ENCODE peak calls at places on chromosome 2, in four cellular contexts. Y is Peyer's patch, E is kidney, Z is A549. T is an unnamed sample.

GRCh38 chr2:121019756-121020155 is 265.2 kb downstream of the TFCP2L1 start:
- DNase-seq in Y (no peak), Z (no peak), E (no peak), T (no peak)

GRCh38 chr2:96306370-96306769 is 1.0 kb upstream of the SNRNP200 start:
- DNase-seq in E (no peak), Y (no peak), Z (no peak), T (no peak)

GRCh38 chr2:174951746-174952145 is 53.4 kb downstream of the CHN1 start:
- DNase-seq in Y (no peak), E (no peak), Z (no peak), T (no peak)

GRCh38 chr2:25979006-25979405 is 3.3 kb downstream of the KIF3C start:
- DNase-seq in Z (no peak), Y (no peak), E (peak; percentile 20), T (no peak)

GRCh38 chr2:20625491-20625919 is 25.4 kb downstream of the HS1BP3 start:
- DNase-seq in Y (no peak), Z (no peak), E (peak; percentile 67), T (no peak)

GRCh38 chr2:119282966-119283511 is 59.4 kb downstream of the STEAP3 start:
- DNase-seq in E (no peak), Y (no peak), Z (no peak), T (no peak)

GRCh38 chr2:73928995-73929394 is 2.3 kb downstream of the DGUOK start:
- DNase-seq in Y (no peak), Z (no peak), E (no peak), T (no peak)

GRCh38 chr2:25125189-25125588 is 43.2 kb downstream of the POMC start:
- DNase-seq in E (peak; percentile 23), Y (no peak), Z (no peak), T (no peak)

GRCh38 chr2:234488913-234489451 is 7.9 kb downstream of the ARL4C start:
- DNase-seq in E (no peak), Y (peak; percentile 59), Z (no peak), T (no peak)

DNA sequence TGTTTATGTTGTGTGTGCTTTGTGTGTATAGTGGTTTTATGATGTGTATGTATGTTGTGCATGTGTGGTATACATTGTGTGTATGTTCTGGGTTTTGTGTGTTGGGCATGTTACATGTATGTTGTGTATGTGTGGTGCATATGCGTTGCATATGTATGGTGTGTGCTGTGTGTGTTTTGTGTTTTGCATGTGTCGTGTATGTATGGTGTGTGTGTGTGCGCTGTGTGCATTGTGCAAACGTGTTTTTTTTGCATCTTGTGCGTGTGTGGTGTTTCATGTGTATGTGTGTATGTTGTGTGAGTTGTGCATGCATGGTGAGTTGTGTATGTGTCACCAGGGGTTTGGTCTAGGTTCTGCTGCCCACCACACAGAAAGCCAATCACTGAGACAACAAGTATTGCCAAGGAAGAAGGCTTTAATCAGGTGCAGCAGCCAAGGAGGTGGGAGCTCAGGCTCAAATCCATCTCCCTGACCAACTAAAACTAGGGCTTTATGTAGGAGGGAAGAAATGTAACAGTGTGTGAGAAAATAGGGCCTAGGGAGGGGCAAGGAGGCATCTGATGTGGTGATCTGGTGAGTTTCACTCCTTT is 115.7 kb downstream of the FAM168B start:
- DNase-seq in E (no peak), Y (no peak), Z (no peak), T (no peak)
- TF ChIP-seq CTCF in E (no peak), Y (no peak), Z (no peak), T (no peak)

DNA sequence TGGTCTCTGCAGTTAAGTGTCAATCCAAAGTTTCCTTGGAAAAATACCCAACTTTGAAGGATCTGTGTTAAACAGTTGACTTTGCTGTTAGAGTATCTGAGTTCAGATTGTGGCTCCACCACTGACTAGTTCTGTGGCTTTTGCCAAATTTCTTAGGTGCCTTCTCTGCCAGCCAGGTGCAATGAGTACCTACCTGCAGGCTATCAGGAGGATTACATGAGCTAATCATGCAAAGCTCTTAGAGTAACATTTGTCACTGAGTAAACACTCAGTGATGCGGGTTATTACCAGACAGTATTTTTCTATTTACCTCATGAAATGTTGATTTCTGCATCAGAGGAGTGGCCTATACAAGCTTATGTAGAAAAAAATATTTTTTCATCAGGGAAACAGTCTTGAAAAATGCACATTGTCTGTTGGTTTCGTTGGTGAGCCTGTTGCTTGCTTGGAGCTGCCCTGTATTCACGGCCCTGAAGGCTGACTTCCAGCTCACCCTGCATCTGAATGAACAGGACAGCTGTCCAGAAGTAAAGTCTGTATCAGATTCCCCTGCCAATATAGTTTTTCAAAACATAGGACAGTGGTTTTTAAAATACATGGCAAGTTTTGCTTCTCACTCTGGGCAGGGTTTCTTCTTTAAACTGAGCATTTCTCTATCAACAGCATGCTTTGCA is 235.1 kb downstream of the CDCA7 start:
- DNase-seq in Y (no peak), E (no peak), Z (no peak), T (no peak)
- TF ChIP-seq CTCF in Y (no peak), E (no peak), Z (no peak), T (no peak)

DNA sequence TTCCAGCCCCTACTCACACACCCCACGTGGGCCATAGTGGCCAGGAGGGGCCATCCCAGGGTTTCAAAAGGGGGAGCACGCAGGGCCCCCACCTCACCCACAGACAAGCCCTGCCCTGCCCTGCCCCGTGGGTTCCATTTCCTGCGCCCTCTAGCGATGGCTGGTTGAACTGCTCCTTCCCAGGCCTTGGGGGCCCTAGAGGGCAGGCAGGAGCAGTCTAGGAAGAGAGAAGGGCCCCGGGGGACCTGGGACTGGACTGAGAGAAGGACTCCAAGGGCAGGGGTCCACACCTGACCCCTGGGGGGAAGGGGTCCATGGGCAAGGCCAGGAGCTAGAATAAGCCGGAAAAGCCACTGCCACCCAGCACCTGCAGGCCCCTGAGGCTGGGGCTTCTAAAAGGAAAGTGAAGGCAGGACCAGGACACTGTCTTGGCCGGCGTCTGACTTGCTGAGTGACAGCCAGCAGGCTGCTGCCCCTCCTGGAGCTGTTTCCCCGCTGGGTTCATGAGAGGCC is 10.1 kb downstream of the CYP26B1 start:
- DNase-seq in E (peak; percentile 79), Y (peak; percentile 20), Z (peak; percentile 88), T (peak; percentile 87)
- TF ChIP-seq CTCF in E (peak; percentile 75), Y (peak; percentile 36), Z (peak; percentile 98), T (peak; percentile 95)

GRCh38 chr2:182055993-182056392 is 70.3 kb downstream of the PPP1R1C start:
- DNase-seq in Y (no peak), E (no peak), Z (no peak), T (no peak)
- TF ChIP-seq CTCF in Y (no peak), E (no peak), Z (no peak), T (no peak)

GRCh38 chr2:56009758-56010534 is 86.4 kb upstream of the EFEMP1 start:
- DNase-seq in Z (peak; percentile 18), Y (no peak), E (no peak), T (peak; percentile 24)
- TF ChIP-seq CTCF in Z (peak; percentile 93), Y (no peak), E (peak; percentile 49), T (peak; percentile 73)

DNA sequence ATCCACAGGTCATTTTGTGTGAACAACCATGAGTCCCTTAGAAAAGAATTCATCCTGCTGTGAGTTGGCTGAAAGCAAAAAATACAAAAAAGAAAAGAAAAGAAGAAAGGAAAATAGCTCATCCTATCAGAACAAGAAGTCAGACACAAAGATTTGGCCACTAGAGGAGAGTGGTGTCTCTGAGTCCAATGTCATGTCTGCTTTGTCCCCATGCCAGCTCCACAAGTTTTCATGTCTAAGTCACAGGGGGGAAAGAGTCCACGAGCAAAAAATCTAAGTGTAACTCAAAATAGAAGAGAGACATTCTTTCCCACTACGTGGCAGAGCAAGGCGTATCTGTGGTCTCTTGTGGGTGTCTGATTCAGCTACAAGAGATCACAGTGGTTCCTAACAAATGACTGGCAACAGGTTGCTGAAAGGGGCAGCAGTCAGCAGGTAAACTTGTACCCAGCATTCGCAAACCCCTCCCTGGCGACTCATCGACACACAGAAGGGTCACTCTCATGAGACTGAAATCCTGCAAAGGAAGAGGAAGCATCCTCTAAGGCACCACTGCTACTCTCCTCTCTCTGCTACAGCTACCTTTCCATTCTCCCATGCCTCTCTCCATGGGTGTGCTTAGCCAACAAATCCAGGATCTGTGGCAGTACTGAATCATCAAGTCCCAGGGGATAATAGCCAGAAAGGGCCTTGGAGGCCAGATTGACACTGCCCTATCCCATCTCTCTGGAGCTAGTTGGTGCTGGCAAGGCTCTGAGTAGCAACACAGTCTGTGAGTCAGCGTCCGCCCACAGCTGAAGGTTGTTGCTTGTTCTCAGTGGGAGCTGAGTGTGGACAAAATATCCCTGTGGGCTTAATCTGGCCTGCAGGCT is 123.0 kb upstream of the SLC39A10 start:
- DNase-seq in Y (peak; percentile 55), Z (peak; percentile 38), E (no peak), T (no peak)
- TF ChIP-seq CTCF in Y (peak; percentile 6), Z (peak; percentile 41), E (no peak), T (peak; percentile 34)

GRCh38 chr2:29317077-29317517 is 201.9 kb downstream of the CLIP4 start:
- DNase-seq in Z (no peak), E (no peak), Y (no peak), T (no peak)

GRCh38 chr2:29317801-29318485 is 202.7 kb downstream of the CLIP4 start:
- DNase-seq in Y (no peak), Z (no peak), E (no peak), T (no peak)

GRCh38 chr2:29311458-29311857 is 196.2 kb downstream of the CLIP4 start:
- DNase-seq in Z (no peak), E (no peak), Y (no peak), T (no peak)

GRCh38 chr2:29310665-29311348 is 195.6 kb downstream of the CLIP4 start:
- DNase-seq in Y (no peak), E (no peak), Z (no peak), T (no peak)

DNA sequence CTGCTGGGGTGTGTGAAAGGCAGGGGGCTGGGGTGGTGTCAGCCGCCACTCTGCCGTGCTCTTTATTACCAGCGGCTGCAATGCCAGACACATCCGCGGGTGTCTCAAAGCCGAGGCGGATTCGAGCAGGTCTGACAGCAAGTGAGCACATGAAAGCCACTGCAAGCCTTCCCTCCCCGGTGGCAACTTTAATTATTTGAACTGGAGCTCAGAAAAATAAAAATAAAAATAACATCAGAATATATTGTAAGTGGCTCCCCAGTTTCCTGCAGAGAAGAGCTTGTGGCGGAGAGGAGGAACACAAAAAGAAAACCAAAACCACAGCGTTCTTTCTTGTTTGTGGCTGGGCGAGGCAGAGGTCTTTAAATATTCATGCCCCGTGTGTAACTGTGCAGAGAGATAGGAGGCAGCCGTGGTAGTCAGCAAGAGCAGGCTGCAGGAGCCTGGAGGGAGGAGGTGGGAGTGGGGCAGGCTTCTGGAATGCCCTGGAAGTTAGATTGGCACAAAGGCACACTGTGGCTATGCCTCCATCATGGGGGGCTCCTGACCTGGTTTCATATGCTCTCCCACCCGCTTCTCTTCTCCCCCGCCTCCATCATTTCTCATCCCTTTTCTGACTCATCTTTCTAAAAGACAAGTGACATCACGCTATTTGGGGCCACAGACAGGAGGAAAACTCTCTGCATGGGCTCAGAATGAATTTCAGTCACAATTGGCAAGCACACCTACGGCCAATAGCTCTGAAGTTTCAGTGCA is 199.8 kb downstream of the CLIP4 start:
- DNase-seq in Y (peak; percentile 45), E (no peak), Z (no peak), T (no peak)
- TF ChIP-seq CTCF in Y (no peak), E (peak; percentile 19), Z (no peak), T (no peak)

GRCh38 chr2:58341047-58341446 is 99.9 kb upstream of the FANCL start:
- DNase-seq in E (no peak), Z (no peak), Y (no peak), T (no peak)
- TF ChIP-seq CTCF in E (no peak), Z (no peak), Y (no peak), T (no peak)

GRCh38 chr2:10277293-10278028 is 25.2 kb upstream of the HPCAL1 start:
- DNase-seq in E (peak; percentile 72), Z (no peak), Y (no peak), T (no peak)

GRCh38 chr2:10279946-10280463 is 22.7 kb upstream of the HPCAL1 start:
- DNase-seq in E (peak; percentile 37), Z (no peak), Y (no peak), T (no peak)

GRCh38 chr2:10278763-10279471 is 23.8 kb upstream of the HPCAL1 start:
- DNase-seq in Z (no peak), E (peak; percentile 52), Y (no peak), T (no peak)

GRCh38 chr2:10278029-10278762 is 24.5 kb upstream of the HPCAL1 start:
- DNase-seq in Z (no peak), E (peak; percentile 88), Y (peak; percentile 38), T (no peak)

GRCh38 chr2:10279472-10279870 is 23.2 kb upstream of the HPCAL1 start:
- DNase-seq in Y (no peak), E (peak; percentile 36), Z (no peak), T (no peak)
- TF ChIP-seq CTCF in Y (no peak), E (no peak), Z (no peak), T (no peak)